ENCODE peak calls at places on chromosomes 11 and 22, in seven cellular contexts. One of them, this sample, is unnamed.
A peak's percentile ranks its signal among the peaks of the same experiment; 100 is the strongest.

GRCh38 chr11:26297179-26297970 is 34.6 kb upstream of the ANO3 start:
- DNase-seq in HCT116: peak; percentile 2
- DNase-seq in osteoblast: peak; percentile 65
- DNase-seq in heart right ventricle: no peak
- DNase-seq in Calu3: peak; percentile 34
- DNase-seq in GM20000: peak; percentile 29
- DNase-seq in fibroblast of mammary gland: peak; percentile 87
- DNase-seq in this sample: no peak

GRCh38 chr11:7275133-7275532 is 23.4 kb downstream of the SYT9 start:
- DNase-seq in GM20000: no peak
- DNase-seq in HCT116: no peak
- DNase-seq in osteoblast: no peak
- DNase-seq in Calu3: no peak
- DNase-seq in heart right ventricle: no peak
- DNase-seq in fibroblast of mammary gland: no peak
- DNase-seq in this sample: no peak

GRCh38 chr11:33412231-33412630 is 155.1 kb downstream of the HIPK3 start:
- DNase-seq in HCT116: no peak
- DNase-seq in Calu3: no peak
- DNase-seq in GM20000: no peak
- DNase-seq in osteoblast: no peak
- DNase-seq in heart right ventricle: no peak
- DNase-seq in fibroblast of mammary gland: no peak
- DNase-seq in this sample: no peak

GRCh38 chr11:34625576-34625975 is 4.7 kb downstream of the EHF start:
- DNase-seq in GM20000: no peak
- DNase-seq in heart right ventricle: no peak
- DNase-seq in fibroblast of mammary gland: no peak
- DNase-seq in osteoblast: no peak
- DNase-seq in HCT116: no peak
- DNase-seq in Calu3: no peak
- DNase-seq in this sample: no peak

GRCh38 chr11:4839851-4840549 is 9.0 kb downstream of the OR51S1 start:
- DNase-seq in GM20000: no peak
- DNase-seq in heart right ventricle: no peak
- DNase-seq in osteoblast: no peak
- DNase-seq in Calu3: no peak
- DNase-seq in fibroblast of mammary gland: no peak
- DNase-seq in HCT116: no peak
- DNase-seq in this sample: no peak

GRCh38 chr11:79274636-79275315 is 166.1 kb downstream of the TENM4 start:
- DNase-seq in HCT116: no peak
- DNase-seq in GM20000: no peak
- DNase-seq in Calu3: no peak
- DNase-seq in fibroblast of mammary gland: peak; percentile 64
- DNase-seq in osteoblast: peak; percentile 46
- DNase-seq in heart right ventricle: no peak
- DNase-seq in this sample: no peak

GRCh38 chr22:22786301-22787115 is 101.1 kb upstream of the IGLL5 start:
- DNase-seq in heart right ventricle: no peak
- DNase-seq in HCT116: no peak
- DNase-seq in Calu3: no peak
- DNase-seq in GM20000: no peak
- DNase-seq in osteoblast: no peak
- DNase-seq in fibroblast of mammary gland: no peak
- DNase-seq in this sample: no peak

GRCh38 chr11:39651857-39652461 is 1807.5 kb downstream of the LRRC4C start:
- DNase-seq in heart right ventricle: no peak
- DNase-seq in HCT116: no peak
- DNase-seq in Calu3: no peak
- DNase-seq in osteoblast: no peak
- DNase-seq in GM20000: no peak
- DNase-seq in fibroblast of mammary gland: no peak
- DNase-seq in this sample: no peak

GRCh38 chr11:125117429-125117828 is 6.0 kb upstream of the TMEM218 start:
- DNase-seq in heart right ventricle: no peak
- DNase-seq in HCT116: no peak
- DNase-seq in Calu3: no peak
- DNase-seq in osteoblast: no peak
- DNase-seq in fibroblast of mammary gland: no peak
- DNase-seq in GM20000: no peak
- DNase-seq in this sample: no peak

GRCh38 chr11:38824573-38824972 is 2226.5 kb upstream of the RAG2 start:
- DNase-seq in Calu3: no peak
- DNase-seq in HCT116: no peak
- DNase-seq in GM20000: no peak
- DNase-seq in fibroblast of mammary gland: no peak
- DNase-seq in heart right ventricle: no peak
- DNase-seq in osteoblast: no peak
- DNase-seq in this sample: no peak

GRCh38 chr11:83157755-83158473 is 983 bp downstream of the PCF11 start:
- DNase-seq in HCT116: no peak
- DNase-seq in fibroblast of mammary gland: peak; percentile 45
- DNase-seq in Calu3: peak; percentile 32
- DNase-seq in GM20000: peak; percentile 21
- DNase-seq in osteoblast: no peak
- DNase-seq in heart right ventricle: peak; percentile 55
- DNase-seq in this sample: no peak

DNA sequence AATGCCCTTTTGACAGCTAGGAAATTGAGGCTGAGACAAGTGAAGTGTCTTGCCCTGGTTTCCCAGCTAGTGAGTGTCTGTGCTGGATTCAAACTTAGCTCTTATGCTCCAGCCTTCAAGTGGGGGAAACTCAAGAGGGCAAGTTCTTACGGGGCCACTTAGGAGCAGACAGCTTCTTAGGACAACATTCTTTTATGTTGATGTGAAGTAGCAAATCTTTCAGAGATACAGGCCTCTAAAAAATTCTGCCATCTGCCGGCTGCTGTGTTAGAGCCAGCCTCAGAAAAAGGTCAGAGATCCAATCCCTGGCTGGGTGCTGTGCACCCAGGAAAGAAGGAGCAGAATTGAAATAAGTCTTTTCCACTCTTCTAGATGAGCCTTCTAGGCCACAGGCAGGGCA is 26.6 kb downstream of the TIMP3 start:
- DNase-seq in Calu3: no peak
- DNase-seq in fibroblast of mammary gland: no peak
- DNase-seq in osteoblast: peak; percentile 71
- DNase-seq in HCT116: no peak
- DNase-seq in GM20000: no peak
- DNase-seq in heart right ventricle: no peak
- DNase-seq in this sample: no peak
- TF ChIP-seq CTCF in Calu3: no peak
- TF ChIP-seq CTCF in fibroblast of mammary gland: no peak
- TF ChIP-seq CTCF in osteoblast: peak; percentile 26
- TF ChIP-seq CTCF in HCT116: no peak
- TF ChIP-seq CTCF in GM20000: no peak
- TF ChIP-seq CTCF in heart right ventricle: no peak
- TF ChIP-seq CTCF in this sample: peak; percentile 38

GRCh38 chr11:43503417-43503816 is 144.7 kb downstream of the TTC17 start:
- DNase-seq in osteoblast: no peak
- DNase-seq in heart right ventricle: no peak
- DNase-seq in GM20000: no peak
- DNase-seq in fibroblast of mammary gland: no peak
- DNase-seq in HCT116: no peak
- DNase-seq in Calu3: no peak
- DNase-seq in this sample: no peak
- TF ChIP-seq CTCF in osteoblast: peak; percentile 32
- TF ChIP-seq CTCF in heart right ventricle: no peak
- TF ChIP-seq CTCF in GM20000: no peak
- TF ChIP-seq CTCF in fibroblast of mammary gland: no peak
- TF ChIP-seq CTCF in HCT116: peak; percentile 43
- TF ChIP-seq CTCF in Calu3: no peak
- TF ChIP-seq CTCF in this sample: peak; percentile 19

GRCh38 chr22:32655068-32655467 is 146.4 kb upstream of the TIMP3 start:
- DNase-seq in heart right ventricle: no peak
- DNase-seq in HCT116: no peak
- DNase-seq in Calu3: no peak
- DNase-seq in fibroblast of mammary gland: no peak
- DNase-seq in GM20000: no peak
- DNase-seq in osteoblast: no peak
- DNase-seq in this sample: no peak

GRCh38 chr22:32649515-32650200 is 151.8 kb upstream of the TIMP3 start:
- DNase-seq in osteoblast: peak; percentile 93
- DNase-seq in Calu3: no peak
- DNase-seq in GM20000: no peak
- DNase-seq in heart right ventricle: no peak
- DNase-seq in HCT116: no peak
- DNase-seq in fibroblast of mammary gland: peak; percentile 89
- DNase-seq in this sample: no peak

GRCh38 chr22:32652609-32653008 is 148.9 kb upstream of the TIMP3 start:
- DNase-seq in osteoblast: no peak
- DNase-seq in HCT116: no peak
- DNase-seq in Calu3: no peak
- DNase-seq in heart right ventricle: no peak
- DNase-seq in fibroblast of mammary gland: no peak
- DNase-seq in GM20000: no peak
- DNase-seq in this sample: no peak

GRCh38 chr22:32650553-32651345 is 150.8 kb upstream of the TIMP3 start:
- DNase-seq in heart right ventricle: no peak
- DNase-seq in fibroblast of mammary gland: peak; percentile 62
- DNase-seq in HCT116: no peak
- DNase-seq in osteoblast: peak; percentile 92
- DNase-seq in Calu3: no peak
- DNase-seq in GM20000: no peak
- DNase-seq in this sample: no peak

DNA sequence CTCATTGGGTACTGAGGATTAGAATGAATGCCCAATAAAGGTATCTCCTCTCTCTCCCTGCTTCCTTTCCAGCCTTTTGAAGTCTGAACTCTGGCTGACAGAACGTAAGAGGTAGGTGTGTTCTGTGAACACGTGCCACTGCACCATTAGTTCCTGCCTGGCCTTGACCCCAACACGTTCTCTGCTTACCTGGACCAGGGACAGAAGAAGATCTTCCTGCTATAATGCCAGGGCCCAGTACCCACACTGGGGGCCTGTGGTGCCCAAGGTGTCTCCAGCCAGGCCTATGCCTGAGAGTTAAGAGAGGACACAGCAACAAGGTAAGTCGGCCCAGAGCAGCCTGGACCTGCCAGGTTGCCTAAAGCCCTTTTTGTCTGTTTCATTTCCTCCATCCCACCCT is 147.7 kb upstream of the TIMP3 start:
- DNase-seq in osteoblast: no peak
- DNase-seq in heart right ventricle: no peak
- DNase-seq in HCT116: no peak
- DNase-seq in fibroblast of mammary gland: no peak
- DNase-seq in GM20000: no peak
- DNase-seq in Calu3: no peak
- DNase-seq in this sample: no peak
- TF ChIP-seq CTCF in osteoblast: no peak
- TF ChIP-seq CTCF in heart right ventricle: no peak
- TF ChIP-seq CTCF in HCT116: no peak
- TF ChIP-seq CTCF in fibroblast of mammary gland: no peak
- TF ChIP-seq CTCF in GM20000: no peak
- TF ChIP-seq CTCF in Calu3: no peak
- TF ChIP-seq CTCF in this sample: no peak

DNA sequence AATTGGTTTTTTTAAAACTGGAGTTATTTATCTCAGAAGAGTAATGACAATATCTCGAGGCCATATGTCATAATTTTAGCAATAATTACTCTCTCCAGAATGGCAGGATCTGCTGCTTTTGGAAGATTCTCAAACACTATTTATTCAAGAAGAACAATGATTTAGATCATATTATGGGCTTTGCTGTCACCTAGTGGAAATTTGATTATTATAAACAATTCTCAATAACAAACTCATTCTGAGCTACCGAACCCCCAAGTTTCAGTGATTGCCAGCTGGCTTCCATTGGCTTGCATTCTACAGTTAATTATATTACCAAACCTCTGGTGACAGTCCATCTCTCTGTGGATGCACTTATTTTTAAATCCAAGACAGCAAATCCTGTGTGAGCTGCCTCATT is 27.9 kb upstream of the SLC36A4 start:
- DNase-seq in heart right ventricle: no peak
- DNase-seq in osteoblast: no peak
- DNase-seq in fibroblast of mammary gland: peak; percentile 38
- DNase-seq in Calu3: no peak
- DNase-seq in HCT116: peak; percentile 13
- DNase-seq in GM20000: no peak
- DNase-seq in this sample: no peak
- TF ChIP-seq CTCF in heart right ventricle: no peak
- TF ChIP-seq CTCF in osteoblast: peak; percentile 37
- TF ChIP-seq CTCF in fibroblast of mammary gland: peak; percentile 23
- TF ChIP-seq CTCF in Calu3: peak; percentile 13
- TF ChIP-seq CTCF in HCT116: no peak
- TF ChIP-seq CTCF in GM20000: no peak
- TF ChIP-seq CTCF in this sample: peak; percentile 84

GRCh38 chr11:122655527-122656072 is at the start of gene UBASH3B:
- DNase-seq in Calu3: peak; percentile 80
- DNase-seq in osteoblast: peak; percentile 98
- DNase-seq in HCT116: peak; percentile 71
- DNase-seq in GM20000: peak; percentile 77
- DNase-seq in heart right ventricle: peak; percentile 79
- DNase-seq in fibroblast of mammary gland: peak; percentile 86
- DNase-seq in this sample: no peak
- TF ChIP-seq CTCF in Calu3: no peak
- TF ChIP-seq CTCF in osteoblast: no peak
- TF ChIP-seq CTCF in HCT116: no peak
- TF ChIP-seq CTCF in GM20000: no peak
- TF ChIP-seq CTCF in heart right ventricle: no peak
- TF ChIP-seq CTCF in fibroblast of mammary gland: no peak
- TF ChIP-seq CTCF in this sample: peak; percentile 46

GRCh38 chr11:69000391-69000790 is 12.7 kb downstream of the MRGPRF start:
- DNase-seq in heart right ventricle: no peak
- DNase-seq in Calu3: no peak
- DNase-seq in GM20000: no peak
- DNase-seq in fibroblast of mammary gland: no peak
- DNase-seq in osteoblast: peak; percentile 82
- DNase-seq in HCT116: no peak
- DNase-seq in this sample: no peak

GRCh38 chr11:69002101-69002742 is 10.8 kb downstream of the MRGPRF start:
- DNase-seq in HCT116: no peak
- DNase-seq in heart right ventricle: no peak
- DNase-seq in Calu3: no peak
- DNase-seq in fibroblast of mammary gland: no peak
- DNase-seq in GM20000: no peak
- DNase-seq in osteoblast: peak; percentile 93
- DNase-seq in this sample: peak; percentile 85

GRCh38 chr11:68999093-68999747 is 13.8 kb downstream of the MRGPRF start:
- DNase-seq in HCT116: no peak
- DNase-seq in osteoblast: peak; percentile 38
- DNase-seq in Calu3: no peak
- DNase-seq in heart right ventricle: peak; percentile 1
- DNase-seq in fibroblast of mammary gland: no peak
- DNase-seq in GM20000: no peak
- DNase-seq in this sample: no peak

GRCh38 chr11:69001301-69002081 is 11.6 kb downstream of the MRGPRF start:
- DNase-seq in HCT116: no peak
- DNase-seq in GM20000: no peak
- DNase-seq in osteoblast: peak; percentile 41
- DNase-seq in heart right ventricle: peak; percentile 3
- DNase-seq in Calu3: no peak
- DNase-seq in fibroblast of mammary gland: no peak
- DNase-seq in this sample: peak; percentile 79

DNA sequence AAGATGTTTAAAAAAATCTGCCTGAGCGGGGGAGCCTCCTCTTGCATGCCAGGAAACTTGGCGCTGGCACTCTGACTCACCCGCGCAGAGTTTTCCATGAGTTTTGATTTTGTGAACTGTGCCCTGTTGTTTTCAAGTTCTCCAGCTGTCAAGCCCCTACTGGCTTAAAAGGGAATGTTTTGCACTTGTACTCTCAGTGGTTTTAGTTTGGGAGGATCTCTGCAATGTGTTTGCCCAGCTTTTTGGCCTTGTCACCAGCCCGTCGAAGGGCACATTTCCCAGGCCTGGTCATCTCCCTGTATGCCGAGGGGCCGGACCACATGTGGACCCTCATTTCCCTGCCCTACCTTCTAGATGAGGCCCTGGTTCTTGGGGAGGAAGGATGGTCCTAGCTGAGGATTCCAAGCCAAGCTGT is 12.2 kb downstream of the MRGPRF start:
- DNase-seq in osteoblast: peak; percentile 99
- DNase-seq in HCT116: peak; percentile 27
- DNase-seq in heart right ventricle: no peak
- DNase-seq in fibroblast of mammary gland: peak; percentile 82
- DNase-seq in Calu3: peak; percentile 43
- DNase-seq in GM20000: no peak
- DNase-seq in this sample: no peak
- TF ChIP-seq CTCF in osteoblast: peak; percentile 70
- TF ChIP-seq CTCF in HCT116: peak; percentile 63
- TF ChIP-seq CTCF in heart right ventricle: no peak
- TF ChIP-seq CTCF in fibroblast of mammary gland: peak; percentile 64
- TF ChIP-seq CTCF in Calu3: peak; percentile 29
- TF ChIP-seq CTCF in GM20000: no peak
- TF ChIP-seq CTCF in this sample: peak; percentile 81

This sample was measured in chondrocyte.